ENCODE peak calls at places on chromosomes 6 and 20, in six cellular contexts. Z, D, K, Y, V and O are unnamed samples.

GRCh38 chr6:26363882-26364825 is 844 bp upstream of the BTN3A2 start:
- DNase-seq in K (no peak), D (peak; percentile 36), Z (no peak), Y (peak; percentile 52), V (no peak), O (peak; percentile 8)

GRCh38 chr6:142561511-142562265 is 259.9 kb downstream of the ADGRG6 start:
- DNase-seq in Y (no peak), K (no peak), V (no peak), Z (no peak), D (no peak), O (no peak)

GRCh38 chr6:133301739-133302138 is 60.6 kb downstream of the EYA4 start:
- DNase-seq in V (no peak), Y (no peak), D (no peak), K (no peak), Z (no peak), O (no peak)

GRCh38 chr20:50195524-50196120 is 5.0 kb downstream of the CEBPB start:
- DNase-seq in Y (no peak), K (no peak), Z (no peak), D (no peak), V (no peak), O (no peak)

GRCh38 chr6:56540950-56541600 is 101.6 kb downstream of the DST start:
- DNase-seq in K (no peak), V (no peak), D (peak; percentile 68), Z (no peak), Y (no peak), O (no peak)

GRCh38 chr6:90468080-90468479 is 118.8 kb downstream of the MAP3K7 start:
- DNase-seq in Z (no peak), D (peak; percentile 46), V (peak; percentile 37), K (no peak), Y (no peak), O (peak; percentile 60)

GRCh38 chr6:136893187-136893586 is 28.9 kb upstream of the SLC35D3 start:
- DNase-seq in Z (no peak), V (no peak), Y (no peak), K (no peak), D (no peak), O (no peak)

GRCh38 chr6:100549406-100550167 is 84.9 kb upstream of the SIM1 start:
- DNase-seq in K (no peak), D (peak; percentile 28), Y (no peak), V (no peak), Z (no peak), O (peak; percentile 73)

GRCh38 chr6:147716434-147716833 is 207.9 kb downstream of the SAMD5 start:
- DNase-seq in D (no peak), K (no peak), Z (no peak), Y (no peak), V (no peak), O (no peak)

GRCh38 chr6:10398439-10399218 is 16.2 kb downstream of the TFAP2A start:
- DNase-seq in Y (no peak), Z (no peak), K (no peak), D (no peak), V (peak; percentile 40), O (no peak)

GRCh38 chr6:169172435-169172834 is 81.2 kb downstream of the THBS2 start:
- DNase-seq in V (no peak), D (peak; percentile 81), Z (no peak), K (no peak), Y (no peak), O (peak; percentile 55)

GRCh38 chr6:129844118-129844891 is 16.8 kb downstream of the TMEM244 start:
- DNase-seq in V (peak; percentile 78), D (peak; percentile 66), Y (no peak), Z (no peak), K (no peak), O (peak; percentile 76)

GRCh38 chr6:43491750-43492661 is 14.6 kb downstream of the TJAP1 start:
- DNase-seq in D (peak; percentile 74), V (no peak), K (peak; percentile 94), Z (no peak), Y (no peak), O (peak; percentile 85)